ENCODE peak calls at places on chromosomes 2 and 18, in six cellular contexts. C is stomach, G is A549, X is sigmoid colon, E is ovary, L is tibial nerve. A is an unnamed sample.
A peak's percentile ranks its signal among the peaks of the same experiment; 100 is the strongest.

GRCh38 chr2:170816499-170817246 is at the start of gene GAD1:
- DNase-seq in C (peak; percentile 81), G (peak; percentile 70), X (peak; percentile 86), E (peak; percentile 24), L (peak; percentile 49), A (peak; percentile 59)

GRCh38 chr2:31428001-31428418 is 13.5 kb upstream of the XDH start:
- DNase-seq in C (no peak), G (peak; percentile 52), X (no peak), E (no peak), L (no peak), A (no peak)

GRCh38 chr2:241984271-241984655 is 114.7 kb downstream of the RTP5 start:
- DNase-seq in C (no peak), G (no peak), X (no peak), E (no peak), L (no peak), A (no peak)

GRCh38 chr2:54469484-54470053 is 13.4 kb downstream of the SPTBN1 start:
- DNase-seq in C (no peak), G (no peak), X (no peak), E (no peak), L (no peak), A (no peak)

GRCh38 chr2:182763311-182763912 is 47.4 kb downstream of the DNAJC10 start:
- DNase-seq in C (no peak), G (peak; percentile 55), X (no peak), E (peak; percentile 14), L (no peak), A (peak; percentile 23)

GRCh38 chr18:61980355-61980754 is 87.5 kb upstream of the RNF152 start:
- DNase-seq in C (no peak), G (no peak), X (no peak), E (no peak), L (no peak), A (no peak)

GRCh38 chr2:240440251-240440650 is 4.8 kb downstream of the GPC1 start:
- DNase-seq in C (no peak), G (no peak), X (no peak), E (no peak), L (no peak), A (no peak)

GRCh38 chr2:240556553-240557100 is 1.2 kb downstream of the ANKMY1 start:
- DNase-seq in C (peak; percentile 53), G (peak; percentile 71), X (no peak), E (no peak), L (no peak), A (peak; percentile 36)

GRCh38 chr2:224041554-224041953 is 2.5 kb upstream of the SERPINE2 start:
- DNase-seq in C (no peak), G (no peak), X (no peak), E (no peak), L (no peak), A (no peak)

GRCh38 chr2:216694201-216694825 is 1.0 kb downstream of the IGFBP5 start:
- DNase-seq in C (peak; percentile 64), G (peak; percentile 54), X (peak; percentile 89), E (no peak), L (peak; percentile 43), A (peak; percentile 35)

GRCh38 chr18:3247243-3248061 is at the start of gene MYL12A:
- DNase-seq in C (peak; percentile 98), G (peak; percentile 98), X (peak; percentile 98), E (peak; percentile 98), L (peak; percentile 93), A (peak; percentile 99)
- TF ChIP-seq EP300 in C (no peak), G (no peak), X (no peak), E (peak; percentile 14), L (peak; percentile 69), A (no peak)

DNA sequence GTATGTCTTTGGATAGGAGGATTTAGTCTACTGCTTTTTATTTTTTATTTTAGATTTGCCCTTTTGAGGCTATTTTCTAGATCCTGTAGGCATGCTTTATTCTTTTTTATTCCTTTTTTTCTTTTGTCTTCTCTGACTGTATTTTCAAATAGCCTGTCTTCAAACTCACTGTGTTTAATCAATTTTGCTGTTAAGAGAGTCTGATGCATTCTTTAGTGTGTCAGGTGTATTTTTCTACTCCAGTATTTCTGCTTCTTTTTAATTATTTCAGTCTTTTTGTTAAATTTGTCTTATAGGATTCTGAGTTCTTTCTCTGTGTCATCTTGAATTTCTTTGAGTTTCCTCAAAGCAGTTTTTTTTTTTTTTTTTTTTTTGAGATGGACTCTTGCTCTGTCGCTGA is 113.5 kb downstream of the NAT8 start:
- DNase-seq in C (no peak), G (no peak), X (no peak), E (no peak), L (no peak), A (no peak)
- H3K9me3 ChIP-seq in C (no peaks in the 10 kb centered on the region), G (peaks cover 40% of the 10 kb centered on the region), X (no peaks in the 10 kb centered on the region), E (no peaks in the 10 kb centered on the region), L (no peaks in the 10 kb centered on the region), A (no peaks in the 10 kb centered on the region)

GRCh38 chr2:177670791-177671528 is 278.4 kb downstream of the AGPS start:
- DNase-seq in C (no peak), G (no peak), X (no peak), E (no peak), L (no peak), A (no peak)

GRCh38 chr2:177676636-177677035 is 284.1 kb downstream of the AGPS start:
- DNase-seq in C (no peak), G (no peak), X (no peak), E (no peak), L (no peak), A (no peak)

GRCh38 chr2:177675256-177676220 is 283.0 kb downstream of the AGPS start:
- DNase-seq in C (no peak), G (no peak), X (no peak), E (no peak), L (no peak), A (no peak)

GRCh38 chr2:177671662-177672061 is 279.1 kb downstream of the AGPS start:
- DNase-seq in C (no peak), G (no peak), X (no peak), E (no peak), L (no peak), A (no peak)

DNA sequence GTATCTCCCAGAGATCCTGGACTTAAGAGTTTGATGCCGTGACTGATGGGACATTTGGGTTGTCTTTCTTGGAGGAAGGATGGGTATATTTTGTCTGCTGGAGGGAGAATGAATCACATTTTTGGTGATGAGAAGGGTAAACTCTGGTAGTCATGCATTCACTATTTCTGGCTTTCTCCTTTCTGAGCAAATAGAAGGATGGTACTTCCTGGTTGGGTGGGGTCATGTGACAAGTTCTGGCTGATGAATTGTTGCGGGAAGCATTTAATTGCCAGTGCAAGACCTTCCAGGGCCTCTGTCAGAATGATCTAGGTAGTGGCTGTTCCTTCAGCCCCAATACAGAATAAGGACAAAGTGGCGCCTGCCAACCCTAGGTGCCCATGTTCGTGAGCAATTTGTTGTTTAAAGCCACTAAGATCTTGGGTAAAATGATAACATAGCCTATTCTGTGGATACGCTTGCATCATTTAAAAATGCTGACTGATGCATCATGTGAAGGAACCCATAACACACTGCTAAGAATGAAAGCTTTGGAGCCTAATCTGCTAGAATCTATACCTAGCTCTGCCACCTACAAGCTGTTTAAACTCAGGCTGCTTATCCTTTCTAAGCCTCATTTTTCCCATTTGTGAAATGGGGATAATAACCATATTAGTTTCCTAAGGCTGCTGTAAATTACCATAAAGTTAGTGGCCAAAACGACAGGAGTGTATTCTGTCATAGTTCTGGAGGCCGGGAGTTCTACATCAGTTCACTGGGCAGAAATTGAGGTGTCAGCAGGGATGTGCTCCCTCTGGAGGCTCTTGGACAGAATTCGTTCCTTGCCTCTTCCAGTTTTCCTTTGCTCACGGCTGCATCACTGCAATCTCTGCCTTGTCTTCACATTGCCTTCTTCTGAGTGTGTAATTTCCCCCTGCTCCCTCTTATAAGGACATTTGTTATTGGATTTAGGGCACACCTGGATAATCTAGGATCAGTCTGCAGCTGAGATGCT is 281.3 kb downstream of the AGPS start:
- DNase-seq in C (no peak), G (peak; percentile 6), X (no peak), E (no peak), L (no peak), A (no peak)
- TF ChIP-seq CTCF in C (no peak), G (no peak), X (no peak), E (no peak), L (no peak), A (no peak)

GRCh38 chr2:26503238-26503880 is 25.4 kb upstream of the OTOF start:
- DNase-seq in C (peak; percentile 82), G (peak; percentile 91), X (peak; percentile 79), E (peak; percentile 28), L (peak; percentile 18), A (peak; percentile 85)
- TF ChIP-seq EP300 in C (no peak), G (no peak), X (no peak), E (no peak), L (no peak), A (no peak)

DNA sequence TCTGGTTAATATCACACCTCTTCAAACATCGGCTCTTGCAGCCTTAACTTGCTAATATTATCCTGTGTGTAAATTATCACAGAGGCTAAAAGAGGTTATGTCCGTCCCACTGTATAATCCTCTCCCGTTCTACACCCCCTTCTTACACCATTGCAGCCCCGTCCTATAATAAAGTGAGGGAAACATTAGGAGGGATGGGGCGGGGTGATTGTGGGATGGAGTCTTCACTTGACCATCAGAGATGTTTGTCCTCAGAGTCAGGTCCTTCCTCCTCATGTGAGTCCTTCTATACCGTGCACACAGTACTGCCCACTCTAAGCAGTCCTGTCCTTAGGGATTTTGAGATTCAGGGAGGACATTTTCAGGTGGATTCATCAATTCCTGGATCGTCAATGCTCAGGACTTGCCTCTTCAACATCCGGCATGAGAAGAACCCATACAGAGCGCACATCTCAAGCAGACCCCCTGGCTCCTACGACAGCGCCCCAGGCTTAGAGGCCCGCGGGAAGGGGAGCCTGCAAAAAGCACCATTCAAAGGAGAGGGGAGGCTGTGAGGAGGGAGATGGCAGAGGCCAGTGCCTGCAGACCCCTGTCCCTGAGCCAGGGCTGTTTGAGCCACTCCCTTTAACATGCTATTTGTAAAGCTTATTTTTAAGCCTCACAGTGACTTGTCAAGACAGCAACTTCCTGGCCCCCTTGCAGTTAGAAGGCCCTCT is 42.8 kb upstream of the ASB18 start:
- DNase-seq in C (no peak), G (no peak), X (no peak), E (no peak), L (no peak), A (no peak)
- H3K9me3 ChIP-seq in C (peaks cover under 1% of the 10 kb centered on the region), G (peaks cover under 1% of the 10 kb centered on the region), X (no peaks in the 10 kb centered on the region), E (no peaks in the 10 kb centered on the region), L (no peaks in the 10 kb centered on the region), A (no peaks in the 10 kb centered on the region)

DNA sequence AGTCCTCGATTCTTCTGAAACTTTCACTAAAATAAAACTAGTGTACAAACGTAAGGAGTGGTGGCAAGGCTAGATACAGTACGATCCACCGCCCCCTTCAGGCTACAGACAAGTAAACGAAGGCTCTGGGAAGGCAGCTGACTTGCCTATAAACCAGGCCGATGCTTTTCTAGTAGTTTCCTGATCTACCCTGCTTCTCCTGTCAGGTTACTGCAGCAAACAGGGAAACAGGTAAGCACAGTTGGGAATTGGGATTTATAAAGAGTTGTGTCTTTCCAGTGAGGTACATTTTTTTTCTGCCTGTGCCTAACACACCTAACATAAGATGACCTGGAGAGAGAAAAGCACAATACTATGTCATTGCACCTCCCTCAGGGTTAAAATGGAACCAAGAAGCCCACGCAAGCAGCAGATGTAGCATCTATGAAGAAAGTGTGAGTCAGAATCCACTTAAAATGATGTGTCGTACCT is 108.6 kb downstream of the UXS1 start:
- DNase-seq in C (peak; percentile 45), G (peak; percentile 45), X (no peak), E (no peak), L (no peak), A (no peak)
- TF ChIP-seq CTCF in C (peak; percentile 24), G (no peak), X (peak; percentile 24), E (no peak), L (peak; percentile 22), A (no peak)

GRCh38 chr2:70717431-70718038 is 50.5 kb downstream of the ADD2 start:
- DNase-seq in C (no peak), G (no peak), X (no peak), E (no peak), L (no peak), A (no peak)
- TF ChIP-seq EP300 in C (no peak), G (no peak), X (no peak), E (no peak), L (no peak), A (no peak)